ENCODE peak calls at places on chromosomes 12 and 14, in eight cellular contexts. U, Q, M, S, V, W, L and H are unnamed samples.

GRCh38 chr12:12881495-12881894 is 9.9 kb upstream of the GPRC5A start:
- DNase-seq in Q (no peak), U (no peak), V (peak), L (no peak), S (no peak), W (no peak), M (no peak), H (no peak)

GRCh38 chr12:47770086-47770726 is 2.8 kb upstream of the SLC48A1 start:
- DNase-seq in S (no peak), Q (no peak), L (no peak), U (no peak), M (no peak), V (peak), W (no peak), H (no peak)

GRCh38 chr12:65867428-65867827 is 43.1 kb downstream of the HMGA2 start:
- DNase-seq in S (no peak), U (no peak), V (no peak), W (no peak), M (no peak), Q (no peak), L (no peak), H (no peak)

GRCh38 chr14:29442720-29443119 is 484.9 kb downstream of the PRKD1 start:
- DNase-seq in M (no peak), S (no peak), W (no peak), Q (no peak), V (no peak), U (no peak), L (no peak), H (no peak)

GRCh38 chr12:122078141-122079037 is at the start of gene MLXIP:
- DNase-seq in U (peak), S (peak), M (peak), V (peak), W (peak), L (peak), Q (peak), H (no peak)

GRCh38 chr14:105376521-105377440 is 21.6 kb upstream of the TEX22 start:
- DNase-seq in U (no peak), L (no peak), M (no peak), S (no peak), W (no peak), V (no peak), Q (no peak), H (no peak)

GRCh38 chr12:32230607-32230982 is 123.9 kb downstream of the BICD1 start:
- DNase-seq in W (no peak), M (no peak), V (no peak), Q (no peak), L (no peak), U (no peak), S (no peak), H (no peak)

GRCh38 chr14:92513204-92513965 is at the start of gene RIN3:
- DNase-seq in V (peak), M (peak), W (peak), Q (peak), S (no peak), U (peak), L (no peak), H (no peak)

GRCh38 chr12:67780580-67781084 is 132.1 kb downstream of the DYRK2 start:
- DNase-seq in L (no peak), W (no peak), M (no peak), U (no peak), V (no peak), Q (no peak), S (no peak), H (no peak)

GRCh38 chr14:96351986-96352385 is 11.2 kb downstream of the ATG2B start:
- DNase-seq in S (no peak), Q (no peak), W (no peak), V (no peak), U (no peak), L (no peak), M (no peak), H (no peak)

GRCh38 chr12:124399622-124400021 is 104.7 kb downstream of the RFLNA start:
- DNase-seq in V (peak), W (peak), S (no peak), U (no peak), M (no peak), Q (no peak), L (no peak), H (no peak)

GRCh38 chr14:101083564-101084435 is 180.3 kb upstream of the RTL1 start:
- DNase-seq in V (peak), S (no peak), Q (peak), U (peak), W (no peak), M (no peak), L (no peak), H (no peak)

GRCh38 chr14:88604213-88604612 is 41.4 kb downstream of the ZC3H14 start:
- DNase-seq in L (no peak), S (no peak), M (no peak), V (no peak), Q (no peak), W (no peak), U (no peak), H (no peak)

GRCh38 chr14:89180546-89180945 is 236.5 kb downstream of the FOXN3 start:
- DNase-seq in V (no peak), L (no peak), M (no peak), Q (no peak), W (no peak), S (no peak), U (no peak), H (no peak)

GRCh38 chr12:108693781-108694180 is 37.5 kb downstream of the CORO1C start:
- DNase-seq in L (no peak), U (no peak), V (no peak), M (no peak), W (no peak), S (no peak), Q (no peak), H (no peak)

GRCh38 chr14:68522510-68523325 is 270.1 kb downstream of the ZFP36L1 start:
- DNase-seq in M (no peak), L (no peak), V (no peak), U (peak), W (no peak), S (no peak), Q (peak), H (peak)

GRCh38 chr14:47678157-47678556 is 2.8 kb upstream of the MDGA2 start:
- DNase-seq in V (peak), L (no peak), M (no peak), S (no peak), W (no peak), Q (no peak), U (no peak), H (no peak)

GRCh38 chr12:24226745-24227350 is 277.4 kb upstream of the SOX5 start:
- DNase-seq in W (no peak), L (no peak), U (no peak), S (no peak), V (peak), M (no peak), Q (no peak), H (no peak)

GRCh38 chr12:6691473-6691872 is 2.3 kb upstream of the ZNF384 start:
- DNase-seq in M (no peak), V (no peak), W (no peak), U (no peak), L (no peak), S (no peak), Q (no peak), H (no peak)

GRCh38 chr14:94390372-94391086 is 2.1 kb upstream of the SERPINA1 start:
- DNase-seq in M (no peak), U (peak), Q (peak), L (peak), V (no peak), S (peak), W (no peak), H (no peak)

GRCh38 chr12:102990419-102990818 is 32.9 kb downstream of the ASCL1 start:
- DNase-seq in L (no peak), U (no peak), Q (peak), V (no peak), S (no peak), W (no peak), M (no peak), H (no peak)

GRCh38 chr12:124700810-124701594 is 133.6 kb upstream of the NCOR2 start:
- DNase-seq in M (no peak), S (no peak), L (peak), Q (peak), W (no peak), V (no peak), U (no peak), H (no peak)

GRCh38 chr12:122356192-122356635 is 66.3 kb downstream of the CLIP1 start:
- DNase-seq in V (peak), S (peak), W (peak), L (peak), U (no peak), M (peak), Q (peak), H (no peak)

GRCh38 chr12:124404162-124404561 is 109.3 kb downstream of the RFLNA start:
- DNase-seq in V (no peak), L (no peak), W (no peak), U (no peak), Q (no peak), M (no peak), S (no peak), H (no peak)

GRCh38 chr12:104354167-104354867 is 50.8 kb downstream of the EID3 start:
- DNase-seq in U (peak), W (no peak), M (no peak), V (no peak), L (no peak), Q (no peak), S (no peak), H (peak)

GRCh38 chr14:103078420-103078749 is 5.6 kb upstream of the LBHD2 start:
- DNase-seq in L (peak), W (peak), U (no peak), M (peak), Q (peak), S (peak), V (peak), H (no peak)

GRCh38 chr14:64841772-64842490 is 37.8 kb downstream of the SPTB start:
- DNase-seq in L (no peak), V (no peak), S (no peak), W (no peak), Q (no peak), U (peak), M (no peak), H (no peak)
- H3K4me3 ChIP-seq in L (no peak), V (no peak), S (no peak), W (no peak), Q (no peak), U (no peak), M (no peak), H (no peak)

DNA sequence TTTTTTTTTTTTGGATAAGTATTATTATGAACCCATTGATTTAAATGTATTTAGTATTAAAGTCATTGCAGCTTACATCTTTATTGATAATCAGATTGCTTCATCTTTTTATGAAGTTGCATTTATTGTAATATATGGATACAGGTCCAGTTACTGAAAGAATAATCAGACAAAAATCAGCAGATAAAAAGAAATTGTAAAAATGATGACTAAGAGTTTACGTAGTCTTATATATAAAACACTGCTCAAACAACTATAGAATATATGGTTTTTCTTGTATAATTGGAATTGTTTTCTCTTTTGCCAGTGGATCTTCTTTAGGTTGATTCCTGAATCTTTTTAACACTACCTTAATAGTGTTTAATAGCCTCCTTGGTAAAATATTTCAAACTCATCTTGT is 378.3 kb downstream of the DUSP6 start:
- DNase-seq in V (no peak), L (no peak), W (no peak), U (no peak), S (no peak), Q (no peak), M (no peak), H (no peak)
- TF ChIP-seq POLR2A in V (no peak), L (no peak), W (no peak), U (no peak), S (no peak), Q (no peak), M (no peak), H (no peak)

DNA sequence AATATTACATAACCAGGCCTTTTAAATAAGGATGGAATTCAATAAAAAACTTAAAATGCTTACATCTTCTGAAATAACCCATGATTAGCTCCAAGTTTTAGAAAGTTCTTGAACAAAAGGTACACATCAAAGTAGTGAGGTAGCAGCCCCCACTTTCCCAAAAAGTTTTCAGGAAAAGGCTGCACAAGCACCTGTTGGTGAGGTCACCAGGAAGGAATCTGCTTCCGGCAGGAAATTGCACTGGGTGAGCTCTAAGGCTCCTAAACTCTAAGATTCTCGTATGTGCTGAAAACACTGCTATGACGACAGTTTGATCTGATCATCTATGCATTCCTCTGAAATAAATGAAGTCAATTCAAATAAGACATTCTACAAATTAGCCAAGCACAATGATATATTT is 34.3 kb upstream of the TTC7B start:
- DNase-seq in U (no peak), S (no peak), Q (no peak), M (no peak), W (no peak), L (no peak), V (peak), H (no peak)
- H3K4me3 ChIP-seq in U (no peak), S (no peak), Q (no peak), M (no peak), W (no peak), L (no peak), V (no peak), H (no peak)

DNA sequence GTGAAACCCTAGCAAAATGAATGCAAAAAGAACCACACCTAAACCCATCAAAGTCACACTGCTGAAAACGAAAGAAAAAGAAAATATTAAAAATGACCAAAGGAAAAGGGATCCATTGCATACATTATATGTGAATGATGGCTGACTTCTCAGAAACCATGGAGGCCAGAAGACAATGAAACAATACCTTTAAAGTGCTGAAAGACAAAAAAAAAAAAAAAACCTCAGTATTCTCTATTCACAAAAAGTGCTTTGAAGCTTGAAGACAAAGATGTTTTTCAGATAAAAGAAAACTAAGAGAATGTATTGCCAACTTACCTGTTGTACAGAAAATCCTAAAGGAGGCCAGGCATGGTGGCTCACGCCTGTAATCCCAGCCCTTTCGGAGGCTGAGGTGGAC is 4.5 kb upstream of the EVL start:
- DNase-seq in V (no peak), W (no peak), M (no peak), L (no peak), S (no peak), U (no peak), Q (no peak), H (no peak)
- TF ChIP-seq POLR2A in V (no peak), W (no peak), M (no peak), L (no peak), S (no peak), U (no peak), Q (no peak), H (no peak)

DNA sequence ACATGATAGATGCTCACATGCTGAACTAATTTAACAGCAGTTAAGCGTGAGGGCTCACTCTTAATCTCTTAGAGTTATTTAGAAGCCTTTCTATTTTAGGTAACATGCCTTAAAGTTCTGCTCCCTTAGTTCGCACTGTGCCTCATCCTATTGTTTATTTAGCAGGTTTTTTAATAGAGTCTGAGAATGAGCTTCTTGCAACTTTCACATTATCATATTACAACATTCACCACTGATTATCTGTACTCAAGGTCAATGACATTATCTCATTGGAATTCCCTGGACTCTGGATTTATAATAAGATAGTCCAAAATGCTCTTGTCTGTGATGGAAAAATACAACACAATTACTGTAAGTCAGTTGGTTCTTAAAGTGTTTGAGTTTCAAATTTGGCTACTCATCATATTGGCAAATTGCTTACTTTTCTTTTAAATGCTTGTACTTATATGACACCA is 183.6 kb upstream of the SLC38A2 start:
- DNase-seq in L (no peak), V (peak), S (no peak), M (no peak), U (no peak), W (peak), Q (no peak), H (no peak)
- H3K4me3 ChIP-seq in L (no peak), V (no peak), S (no peak), M (no peak), U (no peak), W (no peak), Q (no peak), H (no peak)

DNA sequence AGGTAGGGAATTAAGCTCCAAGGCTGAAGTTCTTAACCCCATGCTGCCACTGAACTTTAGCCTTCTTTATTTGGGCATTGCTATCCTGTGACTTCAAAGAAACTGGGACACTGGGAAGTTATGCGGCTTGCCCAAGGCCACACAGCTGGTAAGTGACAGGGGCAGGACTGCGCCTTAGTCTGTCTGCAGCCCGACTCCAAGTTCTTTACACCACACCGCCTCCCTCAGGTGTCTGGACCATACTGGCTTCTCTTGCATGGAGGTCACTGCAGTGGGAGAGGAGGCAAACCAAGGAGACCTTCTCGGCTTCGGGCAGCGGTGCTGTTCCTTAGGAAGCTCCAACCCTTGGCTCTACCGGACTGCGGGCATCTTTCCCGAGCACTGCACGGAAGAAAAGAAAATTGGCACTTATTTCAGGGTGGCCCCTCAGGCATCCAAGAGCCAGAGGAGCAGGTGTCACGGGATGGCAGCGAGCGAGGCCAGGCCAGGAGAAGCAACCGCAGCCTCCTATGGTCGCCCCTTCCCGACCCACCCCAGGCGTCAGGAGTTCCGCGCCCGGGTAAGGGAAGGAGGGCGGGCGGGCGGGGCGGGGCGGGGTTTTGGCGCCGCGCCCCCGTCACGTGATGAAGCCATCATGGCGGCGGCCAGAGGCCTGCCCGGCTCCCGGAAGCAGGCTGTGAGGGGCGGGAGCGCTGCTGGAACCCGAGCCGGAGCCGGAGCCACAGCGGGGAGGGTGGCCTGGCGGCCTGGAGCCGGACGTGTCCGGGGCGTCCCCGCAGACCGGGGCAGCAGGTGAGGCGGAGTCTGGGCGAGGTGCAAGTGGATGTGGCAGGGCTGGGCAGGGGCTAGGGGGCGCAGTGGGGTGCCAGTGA is 16.4 kb upstream of the ESPL1 start:
- DNase-seq in M (peak), U (peak), W (peak), Q (peak), L (peak), V (peak), S (peak), H (peak)
- TF ChIP-seq POLR2A in M (no peak), U (no peak), W (peak), Q (no peak), L (peak), V (peak), S (peak), H (no peak)

GRCh38 chr14:62117718-62118164 is 355.5 kb downstream of the SNAPC1 start:
- DNase-seq in W (no peak), Q (no peak), M (no peak), V (no peak), U (no peak), S (no peak), L (no peak), H (no peak)
- H3K4me3 ChIP-seq in W (peak), Q (no peak), M (peak), V (no peak), U (no peak), S (peak), L (peak), H (peak)